ENCODE peak calls at places on chromosomes 6 and 20, in six cellular contexts. P is Calu3; I is right lobe of liver; L is putamen; F is stimulated activated CD4-positive, alpha-beta T cell treated with anti-CD3 and anti-CD28 coated beads, Interleukin-15, amount 100 ng/mL, for 1 hour; Z is lung. J is an unnamed sample.

GRCh38 chr20:10861619-10862018 is 187.8 kb upstream of the JAG1 start:
- DNase-seq in P (peak), I (no peak), L (no peak), F (no peak), Z (no peak), J (no peak)

GRCh38 chr6:26388014-26388413 is 5.1 kb downstream of the BTN2A2 start:
- DNase-seq in P (peak), I (no peak), L (no peak), F (no peak), Z (no peak), J (no peak)

GRCh38 chr6:136846046-136846445 is 23.7 kb downstream of the PEX7 start:
- DNase-seq in P (peak), I (no peak), L (peak), F (no peak), Z (no peak), J (no peak)

GRCh38 chr6:37513576-37513975 is 13.9 kb upstream of the CCDC167 start:
- DNase-seq in P (no peak), I (no peak), L (no peak), F (no peak), Z (no peak), J (no peak)

GRCh38 chr20:39462436-39462835 is 500.3 kb downstream of the DHX35 start:
- DNase-seq in P (no peak), I (no peak), L (no peak), F (no peak), Z (no peak), J (no peak)

GRCh38 chr6:48397887-48398286 is 286.9 kb upstream of the PTCHD4 start:
- DNase-seq in P (no peak), I (no peak), L (peak), F (no peak), Z (no peak), J (no peak)

GRCh38 chr6:28914941-28915340 is 8.8 kb downstream of the TRIM27 start:
- DNase-seq in P (no peak), I (no peak), L (no peak), F (no peak), Z (no peak), J (no peak)

GRCh38 chr6:158314737-158315136 is 2.5 kb downstream of the TULP4 start:
- DNase-seq in P (no peak), I (no peak), L (no peak), F (no peak), Z (no peak), J (no peak)

GRCh38 chr6:44255848-44256247 is 1.5 kb downstream of the SLC35B2 start:
- DNase-seq in P (no peak), I (no peak), L (no peak), F (no peak), Z (no peak), J (no peak)

GRCh38 chr6:41638801-41639555 is 710 bp downstream of the MDFI start:
- DNase-seq in P (no peak), I (peak), L (no peak), F (no peak), Z (no peak), J (no peak)

GRCh38 chr20:48812600-48813445 is 15.0 kb downstream of the PREX1 start:
- DNase-seq in P (no peak), I (no peak), L (peak), F (no peak), Z (no peak), J (no peak)

GRCh38 chr6:46504242-46504641 is 13.0 kb upstream of the RCAN2 start:
- DNase-seq in P (no peak), I (no peak), L (no peak), F (no peak), Z (no peak), J (no peak)

GRCh38 chr20:63662813-63663189 is 4.7 kb downstream of the RTEL1 start:
- DNase-seq in P (no peak), I (no peak), L (no peak), F (no peak), Z (no peak), J (no peak)

GRCh38 chr6:6973721-6974120 is 134.0 kb upstream of the RREB1 start:
- DNase-seq in P (no peak), I (no peak), L (no peak), F (no peak), Z (no peak), J (no peak)

GRCh38 chr6:124223596-124223995 is 419.9 kb downstream of the NKAIN2 start:
- DNase-seq in P (no peak), I (no peak), L (no peak), F (no peak), Z (no peak), J (no peak)

GRCh38 chr20:54680872-54681297 is 205.5 kb downstream of the DOK5 start:
- DNase-seq in P (peak), I (no peak), L (no peak), F (no peak), Z (no peak), J (no peak)

GRCh38 chr20:64140421-64140820 is 23.8 kb upstream of the MYT1 start:
- DNase-seq in P (no peak), I (no peak), L (no peak), F (no peak), Z (no peak), J (no peak)

GRCh38 chr6:34523441-34524206 is 32.5 kb downstream of the SPDEF start:
- DNase-seq in P (no peak), I (peak), L (no peak), F (no peak), Z (no peak), J (no peak)

GRCh38 chr20:35663813-35664543 is 722 bp downstream of the CPNE1 start:
- DNase-seq in P (peak), I (peak), L (peak), F (peak), Z (peak), J (peak)

GRCh38 chr6:158002951-158003853 is 21.5 kb downstream of the SYNJ2 start:
- DNase-seq in P (peak), I (no peak), L (no peak), F (no peak), Z (no peak), J (peak)

GRCh38 chr6:7671581-7671980 is 54.3 kb upstream of the BMP6 start:
- DNase-seq in P (no peak), I (no peak), L (peak), F (no peak), Z (no peak), J (no peak)

GRCh38 chr20:53586640-53587039 is 7.0 kb downstream of the ZNF217 start:
- DNase-seq in P (no peak), I (no peak), L (no peak), F (no peak), Z (no peak), J (no peak)

GRCh38 chr6:63636516-63636968 is 940 bp downstream of the PHF3 start:
- DNase-seq in P (peak), I (peak), L (peak), F (peak), Z (peak), J (peak)

GRCh38 chr6:163260111-163260895 is 154.2 kb upstream of the QKI start:
- DNase-seq in P (no peak), I (no peak), L (peak), F (no peak), Z (no peak), J (no peak)

GRCh38 chr6:11354019-11354418 is 121.6 kb upstream of the NEDD9 start:
- DNase-seq in P (no peak), I (no peak), L (peak), F (peak), Z (no peak), J (peak)

GRCh38 chr6:54107470-54107869 is 3.8 kb upstream of the MLIP start:
- DNase-seq in P (no peak), I (no peak), L (no peak), F (no peak), Z (no peak), J (no peak)

GRCh38 chr6:26044140-26045045 is 42.8 kb upstream of the HFE start:
- DNase-seq in P (no peak), I (peak), L (no peak), F (no peak), Z (no peak), J (no peak)

GRCh38 chr20:8933391-8933807 is 135.5 kb upstream of the PLCB4 start:
- DNase-seq in P (no peak), I (no peak), L (no peak), F (no peak), Z (no peak), J (peak)

J was measured in uterus.